ENCODE peak calls at places on chromosomes 3 and 15, in ten cellular contexts. One of them, this sample, is unnamed.

GRCh38 chr15:41104234-41104633 is 11.8 kb downstream of the INO80 start:
- DNase-seq in activated CD8-positive, alpha-beta memory T cell treated with anti-CD3 and anti-CD28 coated beads, Interleukin-2, amount 50 U/mL, for 48 hours: no peak
- DNase-seq in fibroblast of lung: peak; percentile 82
- DNase-seq in hippocampal formation: no peak
- DNase-seq in cardiac septum: no peak
- DNase-seq in fibroblast of the conjunctiva: peak; percentile 59
- DNase-seq in GM23248: peak; percentile 84
- DNase-seq in cardiac muscle cell: peak; percentile 61
- DNase-seq in left colon: no peak
- DNase-seq in ACHN: no peak
- DNase-seq in this sample: no peak

GRCh38 chr15:85114886-85115285 is 133.2 kb downstream of the PDE8A start:
- DNase-seq in activated CD8-positive, alpha-beta memory T cell treated with anti-CD3 and anti-CD28 coated beads, Interleukin-2, amount 50 U/mL, for 48 hours: no peak
- DNase-seq in fibroblast of lung: no peak
- DNase-seq in hippocampal formation: no peak
- DNase-seq in cardiac septum: no peak
- DNase-seq in fibroblast of the conjunctiva: no peak
- DNase-seq in GM23248: no peak
- DNase-seq in cardiac muscle cell: no peak
- DNase-seq in left colon: no peak
- DNase-seq in ACHN: no peak
- DNase-seq in this sample: no peak

GRCh38 chr3:119571688-119572087 is 7.6 kb upstream of the ADPRH start:
- DNase-seq in activated CD8-positive, alpha-beta memory T cell treated with anti-CD3 and anti-CD28 coated beads, Interleukin-2, amount 50 U/mL, for 48 hours: no peak
- DNase-seq in fibroblast of lung: no peak
- DNase-seq in hippocampal formation: no peak
- DNase-seq in cardiac septum: no peak
- DNase-seq in fibroblast of the conjunctiva: no peak
- DNase-seq in GM23248: no peak
- DNase-seq in cardiac muscle cell: no peak
- DNase-seq in left colon: no peak
- DNase-seq in ACHN: no peak
- DNase-seq in this sample: no peak

GRCh38 chr3:119194237-119195150 is 21.1 kb downstream of the UPK1B start:
- DNase-seq in activated CD8-positive, alpha-beta memory T cell treated with anti-CD3 and anti-CD28 coated beads, Interleukin-2, amount 50 U/mL, for 48 hours: no peak
- DNase-seq in fibroblast of lung: no peak
- DNase-seq in hippocampal formation: no peak
- DNase-seq in cardiac septum: no peak
- DNase-seq in fibroblast of the conjunctiva: no peak
- DNase-seq in GM23248: peak; percentile 63
- DNase-seq in cardiac muscle cell: no peak
- DNase-seq in left colon: no peak
- DNase-seq in ACHN: no peak
- DNase-seq in this sample: no peak

GRCh38 chr3:184337315-184337714 is at the start of gene FAM131A:
- DNase-seq in activated CD8-positive, alpha-beta memory T cell treated with anti-CD3 and anti-CD28 coated beads, Interleukin-2, amount 50 U/mL, for 48 hours: no peak
- DNase-seq in fibroblast of lung: peak; percentile 43
- DNase-seq in hippocampal formation: peak; percentile 81
- DNase-seq in cardiac septum: peak; percentile 82
- DNase-seq in fibroblast of the conjunctiva: no peak
- DNase-seq in GM23248: peak; percentile 58
- DNase-seq in cardiac muscle cell: peak; percentile 49
- DNase-seq in left colon: no peak
- DNase-seq in ACHN: no peak
- DNase-seq in this sample: no peak

GRCh38 chr15:59976480-59976879 is 27.6 kb upstream of the FOXB1 start:
- DNase-seq in activated CD8-positive, alpha-beta memory T cell treated with anti-CD3 and anti-CD28 coated beads, Interleukin-2, amount 50 U/mL, for 48 hours: peak; percentile 59
- DNase-seq in fibroblast of lung: no peak
- DNase-seq in hippocampal formation: no peak
- DNase-seq in cardiac septum: no peak
- DNase-seq in fibroblast of the conjunctiva: no peak
- DNase-seq in GM23248: no peak
- DNase-seq in cardiac muscle cell: no peak
- DNase-seq in left colon: no peak
- DNase-seq in ACHN: no peak
- DNase-seq in this sample: peak; percentile 69

GRCh38 chr3:108345492-108346205 is 49.3 kb downstream of the HHLA2 start:
- DNase-seq in activated CD8-positive, alpha-beta memory T cell treated with anti-CD3 and anti-CD28 coated beads, Interleukin-2, amount 50 U/mL, for 48 hours: no peak
- DNase-seq in fibroblast of lung: peak; percentile 10
- DNase-seq in hippocampal formation: no peak
- DNase-seq in cardiac septum: no peak
- DNase-seq in fibroblast of the conjunctiva: no peak
- DNase-seq in GM23248: no peak
- DNase-seq in cardiac muscle cell: no peak
- DNase-seq in left colon: no peak
- DNase-seq in ACHN: peak; percentile 1
- DNase-seq in this sample: no peak

GRCh38 chr15:58870451-58870850 is 63.0 kb downstream of the SLTM start:
- DNase-seq in activated CD8-positive, alpha-beta memory T cell treated with anti-CD3 and anti-CD28 coated beads, Interleukin-2, amount 50 U/mL, for 48 hours: no peak
- DNase-seq in fibroblast of lung: peak; percentile 54
- DNase-seq in hippocampal formation: no peak
- DNase-seq in cardiac septum: no peak
- DNase-seq in fibroblast of the conjunctiva: no peak
- DNase-seq in GM23248: peak; percentile 72
- DNase-seq in cardiac muscle cell: peak; percentile 70
- DNase-seq in left colon: no peak
- DNase-seq in ACHN: no peak
- DNase-seq in this sample: no peak

GRCh38 chr3:37295925-37296324 is 121.5 kb upstream of the LRRFIP2 start:
- DNase-seq in activated CD8-positive, alpha-beta memory T cell treated with anti-CD3 and anti-CD28 coated beads, Interleukin-2, amount 50 U/mL, for 48 hours: no peak
- DNase-seq in fibroblast of lung: peak; percentile 50
- DNase-seq in hippocampal formation: no peak
- DNase-seq in cardiac septum: no peak
- DNase-seq in fibroblast of the conjunctiva: no peak
- DNase-seq in GM23248: peak; percentile 13
- DNase-seq in cardiac muscle cell: peak; percentile 49
- DNase-seq in left colon: no peak
- DNase-seq in ACHN: no peak
- DNase-seq in this sample: no peak

GRCh38 chr3:106261915-106262683 is 393.3 kb upstream of the CBLB start:
- DNase-seq in activated CD8-positive, alpha-beta memory T cell treated with anti-CD3 and anti-CD28 coated beads, Interleukin-2, amount 50 U/mL, for 48 hours: no peak
- DNase-seq in fibroblast of lung: peak; percentile 61
- DNase-seq in hippocampal formation: no peak
- DNase-seq in cardiac septum: no peak
- DNase-seq in fibroblast of the conjunctiva: peak; percentile 50
- DNase-seq in GM23248: peak; percentile 78
- DNase-seq in cardiac muscle cell: peak; percentile 38
- DNase-seq in left colon: no peak
- DNase-seq in ACHN: no peak
- DNase-seq in this sample: no peak

GRCh38 chr3:77320514-77320913 is 280.6 kb downstream of the ROBO2 start:
- DNase-seq in activated CD8-positive, alpha-beta memory T cell treated with anti-CD3 and anti-CD28 coated beads, Interleukin-2, amount 50 U/mL, for 48 hours: no peak
- DNase-seq in fibroblast of lung: peak; percentile 70
- DNase-seq in hippocampal formation: peak; percentile 9
- DNase-seq in cardiac septum: no peak
- DNase-seq in fibroblast of the conjunctiva: no peak
- DNase-seq in GM23248: peak; percentile 52
- DNase-seq in cardiac muscle cell: peak; percentile 62
- DNase-seq in left colon: no peak
- DNase-seq in ACHN: peak; percentile 57
- DNase-seq in this sample: no peak

GRCh38 chr3:190883973-190884832 is 21.7 kb upstream of the GMNC start:
- DNase-seq in activated CD8-positive, alpha-beta memory T cell treated with anti-CD3 and anti-CD28 coated beads, Interleukin-2, amount 50 U/mL, for 48 hours: no peak
- DNase-seq in fibroblast of lung: peak; percentile 74
- DNase-seq in hippocampal formation: peak; percentile 60
- DNase-seq in cardiac septum: no peak
- DNase-seq in fibroblast of the conjunctiva: peak; percentile 36
- DNase-seq in GM23248: peak; percentile 73
- DNase-seq in cardiac muscle cell: peak; percentile 72
- DNase-seq in left colon: no peak
- DNase-seq in ACHN: peak; percentile 68
- DNase-seq in this sample: no peak

GRCh38 chr15:46646476-46646875 is 1011.6 kb downstream of the SQOR start:
- DNase-seq in activated CD8-positive, alpha-beta memory T cell treated with anti-CD3 and anti-CD28 coated beads, Interleukin-2, amount 50 U/mL, for 48 hours: no peak
- DNase-seq in fibroblast of lung: no peak
- DNase-seq in hippocampal formation: no peak
- DNase-seq in cardiac septum: no peak
- DNase-seq in fibroblast of the conjunctiva: no peak
- DNase-seq in GM23248: no peak
- DNase-seq in cardiac muscle cell: no peak
- DNase-seq in left colon: no peak
- DNase-seq in ACHN: no peak
- DNase-seq in this sample: no peak

GRCh38 chr15:68982002-68982401 is 32.5 kb upstream of the NOX5 start:
- DNase-seq in activated CD8-positive, alpha-beta memory T cell treated with anti-CD3 and anti-CD28 coated beads, Interleukin-2, amount 50 U/mL, for 48 hours: no peak
- DNase-seq in fibroblast of lung: no peak
- DNase-seq in hippocampal formation: no peak
- DNase-seq in cardiac septum: no peak
- DNase-seq in fibroblast of the conjunctiva: no peak
- DNase-seq in GM23248: no peak
- DNase-seq in cardiac muscle cell: no peak
- DNase-seq in left colon: no peak
- DNase-seq in ACHN: no peak
- DNase-seq in this sample: no peak

GRCh38 chr3:107045791-107046190 is 331.4 kb upstream of the CCDC54 start:
- DNase-seq in activated CD8-positive, alpha-beta memory T cell treated with anti-CD3 and anti-CD28 coated beads, Interleukin-2, amount 50 U/mL, for 48 hours: no peak
- DNase-seq in fibroblast of lung: no peak
- DNase-seq in hippocampal formation: peak; percentile 69
- DNase-seq in cardiac septum: no peak
- DNase-seq in fibroblast of the conjunctiva: no peak
- DNase-seq in GM23248: no peak
- DNase-seq in cardiac muscle cell: no peak
- DNase-seq in left colon: no peak
- DNase-seq in ACHN: no peak
- DNase-seq in this sample: no peak